ENCODE peak calls at places on chromosome 1, in six cellular contexts. S, T, U, R, F and I are unnamed samples.

GRCh38 chr1:99645199-99645598 is 714 bp upstream of the PALMD start:
- DNase-seq in S (no peak), U (no peak), R (no peak), F (peak; percentile 87), T (peak; percentile 36), I (no peak)

GRCh38 chr1:243580072-243580471 is 270.0 kb downstream of the AKT3 start:
- DNase-seq in F (peak; percentile 66), T (no peak), U (no peak), S (no peak), R (no peak), I (no peak)

GRCh38 chr1:23224721-23225648 is 7.7 kb upstream of the HTR1D start:
- DNase-seq in S (no peak), R (no peak), U (no peak), F (peak; percentile 67), T (peak; percentile 33), I (no peak)

GRCh38 chr1:167668108-167668507 is 38.1 kb downstream of the RCSD1 start:
- DNase-seq in R (no peak), U (no peak), S (no peak), T (no peak), F (no peak), I (no peak)

GRCh38 chr1:73744985-73745384 is 453.0 kb downstream of the LRRIQ3 start:
- DNase-seq in T (no peak), U (no peak), R (no peak), F (no peak), S (no peak), I (no peak)

GRCh38 chr1:53137729-53138128 is 4.7 kb downstream of the SLC1A7 start:
- DNase-seq in F (peak; percentile 32), U (no peak), R (no peak), T (no peak), S (no peak), I (no peak)

GRCh38 chr1:67888208-67888607 is 54.9 kb upstream of the GNG12 start:
- DNase-seq in U (no peak), S (no peak), R (no peak), T (no peak), F (no peak), I (no peak)

GRCh38 chr1:85078903-85079302 is 30.6 kb upstream of the MCOLN3 start:
- DNase-seq in F (peak; percentile 42), S (no peak), R (no peak), U (no peak), T (no peak), I (peak; percentile 10)

GRCh38 chr1:209490013-209490412 is 93.5 kb upstream of the CAMK1G start:
- DNase-seq in R (no peak), F (peak; percentile 35), S (no peak), U (no peak), T (no peak), I (peak; percentile 26)

GRCh38 chr1:54904476-54905048 is 17.6 kb upstream of the DHCR24 start:
- DNase-seq in F (peak; percentile 75), T (no peak), S (no peak), U (no peak), R (no peak), I (peak; percentile 17)